ENCODE peak calls at places on chromosome 1, in seven cellular contexts. O, U, Q, X, D, B and L are unnamed samples.

GRCh38 chr1:184945034-184945433 is 29.3 kb downstream of the NIBAN1 start:
- DNase-seq in U (no peak), Q (no peak), O (no peak), B (no peak), D (peak), X (peak), L (no peak)

GRCh38 chr1:167705250-167705649 is 16.5 kb upstream of the MPZL1 start:
- DNase-seq in X (no peak), B (no peak), D (no peak), O (no peak), Q (peak), U (no peak), L (no peak)

GRCh38 chr1:54803761-54804470 is 2.8 kb upstream of the TTC22 start:
- DNase-seq in D (peak), B (no peak), U (no peak), O (no peak), X (peak), Q (no peak), L (peak)

GRCh38 chr1:59967780-59968179 is 41.2 kb upstream of the CYP2J2 start:
- DNase-seq in B (no peak), O (no peak), U (no peak), X (no peak), D (no peak), Q (no peak), L (no peak)

GRCh38 chr1:38613996-38614395 is 245.6 kb downstream of the RRAGC start:
- DNase-seq in U (no peak), O (no peak), X (no peak), B (peak), Q (no peak), D (no peak), L (no peak)

GRCh38 chr1:171741872-171742576 is at the start of gene VAMP4:
- DNase-seq in D (peak), X (peak), Q (peak), O (peak), U (peak), B (peak), L (peak)

GRCh38 chr1:170823120-170823519 is 112.2 kb upstream of the MROH9 start:
- DNase-seq in O (no peak), U (no peak), Q (no peak), D (no peak), B (no peak), X (no peak), L (peak)

GRCh38 chr1:147651466-147651865 is 18.9 kb downstream of the ACP6 start:
- DNase-seq in B (no peak), O (no peak), X (no peak), Q (no peak), D (peak), U (no peak), L (no peak)